ENCODE peak calls at places on chromosomes 13 and 19, in five cellular contexts. S is GM23248, C is neural progenitor cell, O is HCT116, W is SK-N-SH. Z is an unnamed sample.

GRCh38 chr19:15265849-15266248 is 33.6 kb upstream of the EPHX3 start:
- DNase-seq in O (no peak), C (no peak), S (peak), W (peak), Z (peak)

GRCh38 chr19:15331419-15332310 is 674 bp downstream of the BRD4 start:
- DNase-seq in O (no peak), S (peak), W (peak), C (peak), Z (peak)

GRCh38 chr13:114259974-114260373 is 21.4 kb upstream of the UPF3A start:
- DNase-seq in S (no peak), O (no peak), C (no peak), W (no peak), Z (no peak)

GRCh38 chr13:110872768-110873638 is 41.9 kb downstream of the ANKRD10 start:
- DNase-seq in O (no peak), S (no peak), W (no peak), C (no peak), Z (no peak)

GRCh38 chr13:113029487-113030258 is 60.7 kb downstream of the MCF2L start:
- DNase-seq in W (peak), C (peak), O (no peak), S (peak), Z (peak)

GRCh38 chr13:98997738-98998641 is 20.1 kb upstream of the DOCK9 start:
- DNase-seq in O (no peak), C (no peak), W (no peak), S (peak), Z (peak)

GRCh38 chr19:35436477-35437141 is 11.4 kb upstream of the FFAR2 start:
- DNase-seq in C (no peak), O (no peak), S (peak), W (no peak), Z (peak)

GRCh38 chr19:46076951-46077814 is 36.4 kb upstream of the IGFL4 start:
- DNase-seq in C (peak), S (peak), O (peak), W (peak), Z (peak)

GRCh38 chr19:1266116-1266817 is 2.9 kb upstream of the CIRBP start:
- DNase-seq in W (peak), C (peak), S (peak), O (no peak), Z (peak)

GRCh38 chr13:75637101-75637774 is 1.1 kb downstream of the LMO7 start:
- DNase-seq in C (no peak), W (peak), O (no peak), S (peak), Z (no peak)

GRCh38 chr19:45010306-45010705 is 9.0 kb downstream of the RELB start:
- DNase-seq in O (no peak), C (no peak), S (no peak), W (no peak), Z (no peak)
- H3K4me2 ChIP-seq in O (no peak), C (no peak), S (no peak), W (no peak), Z (no peak)

GRCh38 chr19:44401108-44401786 is at the start of gene ZNF285:
- DNase-seq in C (peak), W (peak), S (peak), O (no peak), Z (peak)
- H3K9ac ChIP-seq in C (no peak), W (peak), S (peak), O (no peak), Z (no peak)

DNA sequence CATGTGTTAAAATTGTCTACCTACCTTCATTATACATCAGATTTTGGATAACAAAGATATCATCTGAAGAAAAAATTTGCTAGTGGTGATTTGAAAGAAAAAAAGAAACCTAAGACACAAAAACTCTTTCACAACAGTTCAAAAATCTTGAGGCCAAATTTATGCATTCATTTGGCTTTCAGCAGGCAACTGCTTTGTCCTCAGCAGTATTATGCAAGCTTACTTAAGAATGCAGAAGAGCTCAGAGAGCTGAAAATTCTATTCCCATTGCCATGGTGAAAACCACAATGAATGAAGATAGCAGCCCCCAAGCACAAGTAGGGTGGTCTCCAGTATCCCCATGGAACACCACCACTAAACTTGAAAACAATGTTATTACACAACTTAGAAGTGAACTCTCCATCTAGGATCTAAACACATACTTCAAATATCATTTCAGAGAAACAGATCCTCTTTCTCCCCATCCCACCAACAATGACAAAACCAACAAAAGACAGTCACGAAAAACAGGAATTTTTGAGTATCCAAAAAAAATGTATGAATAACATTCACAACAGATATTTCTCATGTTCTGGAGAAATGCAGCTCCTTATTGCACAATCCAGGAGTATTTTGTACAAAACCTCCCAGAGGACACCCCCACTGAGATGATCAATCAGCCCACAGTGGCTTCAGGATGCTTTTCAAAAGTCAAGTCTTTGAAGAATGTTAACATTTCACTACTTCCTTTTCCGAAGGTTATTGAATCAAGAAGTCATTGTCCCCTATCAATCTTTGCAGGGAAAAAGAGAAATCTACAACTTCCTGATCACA is 192.7 kb downstream of the LHFPL6 start:
- DNase-seq in O (no peak), S (peak), C (no peak), W (no peak), Z (no peak)
- TF ChIP-seq EZH2phosphoT487 in O (no peak), S (no peak), C (no peak), W (no peak), Z (no peak)

DNA sequence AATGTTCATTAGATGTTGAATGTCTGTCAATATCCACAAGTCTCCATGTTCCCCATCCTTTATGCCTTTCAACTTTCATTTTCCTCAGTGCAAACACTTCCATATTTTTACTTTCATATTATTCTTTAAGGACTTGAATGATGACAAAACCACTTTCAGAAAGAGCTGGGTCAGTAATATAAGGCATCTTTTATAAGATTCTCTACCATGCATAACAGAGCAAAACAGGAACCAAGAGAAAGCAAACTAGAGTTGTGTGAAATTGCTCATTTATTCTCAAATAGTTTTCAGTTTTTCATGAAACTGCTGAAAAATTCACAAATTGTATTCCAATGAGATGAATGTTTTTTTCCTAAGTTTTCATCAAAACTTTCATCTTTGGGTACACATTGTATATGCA is 1247.6 kb downstream of the PCDH17 start:
- DNase-seq in C (no peak), W (no peak), S (no peak), O (no peak), Z (no peak)
- H3K4me2 ChIP-seq in C (no peak), W (no peak), S (no peak), O (no peak), Z (no peak)

GRCh38 chr13:30619731-30620130 is 2.0 kb downstream of the USPL1 start:
- DNase-seq in W (no peak), C (no peak), S (no peak), O (no peak), Z (peak)
- H3K9ac ChIP-seq in W (peak), C (peak), S (peak), O (peak), Z (peak)

GRCh38 chr19:38692458-38693379 is 45.3 kb downstream of the ACTN4 start:
- DNase-seq in O (no peak), W (peak), C (peak), S (peak), Z (no peak)
- TF ChIP-seq EZH2phosphoT487 in O (no peak), W (no peak), C (peak), S (no peak), Z (no peak)

GRCh38 chr19:50648659-50649058 is 586 bp upstream of the C19orf81 start:
- DNase-seq in S (no peak), O (no peak), C (no peak), W (no peak), Z (no peak)
- H3K4me2 ChIP-seq in S (no peak), O (no peak), C (no peak), W (no peak), Z (no peak)

GRCh38 chr13:101649490-101650126 is 197.1 kb downstream of the ITGBL1 start:
- DNase-seq in S (peak), W (no peak), C (no peak), O (no peak), Z (peak)

GRCh38 chr13:101647760-101648159 is 195.3 kb downstream of the ITGBL1 start:
- DNase-seq in W (no peak), S (no peak), C (no peak), O (no peak), Z (no peak)

GRCh38 chr13:101654916-101655315 is 202.4 kb downstream of the ITGBL1 start:
- DNase-seq in W (no peak), C (no peak), O (no peak), S (peak), Z (no peak)

GRCh38 chr13:101648766-101649489 is 196.5 kb downstream of the ITGBL1 start:
- DNase-seq in O (no peak), S (no peak), W (no peak), C (no peak), Z (no peak)
- H3K9ac ChIP-seq in O (no peak), S (no peak), W (no peak), C (no peak), Z (no peak)